ENCODE peak calls at places on chromosomes 11 and 22, in nine cellular contexts. E is lower lobe of right lung, L is sigmoid colon, W is stomach, G is SJSA1, S is neuronal stem cell, D is DND-41, A is tibial artery, M is HCT116. Y is an unnamed sample.

GRCh38 chr22:23098718-23099524 is 28.6 kb downstream of the GNAZ start:
- DNase-seq in S (no peak), W (peak; percentile 85), G (no peak), A (peak; percentile 80), D (no peak), E (no peak), L (peak; percentile 87), M (no peak), Y (no peak)

GRCh38 chr22:38981005-38981658 is 1.0 kb upstream of the APOBEC3B start:
- DNase-seq in M (peak; percentile 37), W (no peak), A (no peak), G (no peak), E (no peak), S (peak; percentile 26), D (no peak), L (no peak), Y (no peak)

GRCh38 chr11:133406493-133406892 is 125.8 kb downstream of the OPCML start:
- DNase-seq in E (no peak), L (no peak), A (no peak), G (no peak), S (no peak), M (no peak), D (no peak), W (no peak), Y (no peak)

GRCh38 chr22:26367402-26368245 is 61.4 kb upstream of the ASPHD2 start:
- DNase-seq in E (no peak), L (no peak), G (peak; percentile 31), D (peak; percentile 62), M (peak; percentile 59), A (no peak), S (peak; percentile 65), W (peak; percentile 41), Y (peak; percentile 29)

GRCh38 chr11:97140885-97141494 is 751.2 kb downstream of the JRKL start:
- DNase-seq in A (no peak), G (peak; percentile 0), L (no peak), D (no peak), W (no peak), S (peak; percentile 17), M (no peak), E (no peak), Y (no peak)

GRCh38 chr11:10414659-10415058 is 40.4 kb upstream of the AMPD3 start:
- DNase-seq in A (peak; percentile 82), W (no peak), S (no peak), L (peak; percentile 80), G (no peak), M (no peak), E (peak; percentile 68), D (peak; percentile 71), Y (no peak)

GRCh38 chr11:126415669-126416420 is 60.4 kb downstream of the ST3GAL4 start:
- DNase-seq in E (peak; percentile 61), M (no peak), A (no peak), W (peak; percentile 49), G (no peak), D (no peak), L (peak; percentile 95), S (no peak), Y (no peak)

GRCh38 chr11:123100378-123101085 is 38.6 kb upstream of the HSPA8 start:
- DNase-seq in M (no peak), A (no peak), G (no peak), D (no peak), S (no peak), W (no peak), E (no peak), L (peak; percentile 80), Y (no peak)

GRCh38 chr11:107457205-107457557 is 444 bp downstream of the CWF19L2 start:
- DNase-seq in A (no peak), E (no peak), G (peak; percentile 0), W (no peak), S (no peak), M (no peak), D (no peak), L (no peak), Y (no peak)

GRCh38 chr11:108647701-108648527 is 17.0 kb upstream of the DDX10 start:
- DNase-seq in D (peak; percentile 72), W (peak; percentile 67), G (peak; percentile 19), M (peak; percentile 69), S (peak; percentile 66), E (peak; percentile 60), A (peak; percentile 85), L (no peak), Y (peak; percentile 33)

GRCh38 chr11:77127969-77128691 is at the start of gene MYO7A:
- DNase-seq in S (peak; percentile 37), W (peak; percentile 56), D (no peak), M (no peak), L (no peak), A (peak; percentile 85), G (peak; percentile 11), E (no peak), Y (no peak)

GRCh38 chr11:36053901-36054300 is 110.0 kb downstream of the LDLRAD3 start:
- DNase-seq in M (no peak), D (no peak), L (no peak), G (no peak), E (no peak), S (no peak), W (no peak), A (no peak), Y (no peak)

GRCh38 chr22:44661070-44661469 is 40.9 kb upstream of the PRR5 start:
- DNase-seq in A (no peak), S (no peak), D (no peak), M (no peak), G (no peak), L (no peak), W (no peak), E (peak; percentile 28), Y (no peak)

GRCh38 chr22:44659140-44659539 is 42.9 kb upstream of the PRR5 start:
- DNase-seq in G (no peak), S (no peak), M (no peak), D (no peak), L (peak; percentile 77), A (no peak), W (no peak), E (peak; percentile 24), Y (no peak)

GRCh38 chr22:44661659-44662569 is 40.1 kb upstream of the PRR5 start:
- DNase-seq in M (no peak), L (peak; percentile 37), D (peak; percentile 41), A (no peak), E (peak; percentile 22), S (no peak), G (no peak), W (no peak), Y (no peak)

GRCh38 chr22:44658371-44658953 is 43.5 kb upstream of the PRR5 start:
- DNase-seq in A (no peak), M (no peak), E (peak; percentile 45), W (no peak), L (peak; percentile 84), S (no peak), G (no peak), D (no peak), Y (no peak)

DNA sequence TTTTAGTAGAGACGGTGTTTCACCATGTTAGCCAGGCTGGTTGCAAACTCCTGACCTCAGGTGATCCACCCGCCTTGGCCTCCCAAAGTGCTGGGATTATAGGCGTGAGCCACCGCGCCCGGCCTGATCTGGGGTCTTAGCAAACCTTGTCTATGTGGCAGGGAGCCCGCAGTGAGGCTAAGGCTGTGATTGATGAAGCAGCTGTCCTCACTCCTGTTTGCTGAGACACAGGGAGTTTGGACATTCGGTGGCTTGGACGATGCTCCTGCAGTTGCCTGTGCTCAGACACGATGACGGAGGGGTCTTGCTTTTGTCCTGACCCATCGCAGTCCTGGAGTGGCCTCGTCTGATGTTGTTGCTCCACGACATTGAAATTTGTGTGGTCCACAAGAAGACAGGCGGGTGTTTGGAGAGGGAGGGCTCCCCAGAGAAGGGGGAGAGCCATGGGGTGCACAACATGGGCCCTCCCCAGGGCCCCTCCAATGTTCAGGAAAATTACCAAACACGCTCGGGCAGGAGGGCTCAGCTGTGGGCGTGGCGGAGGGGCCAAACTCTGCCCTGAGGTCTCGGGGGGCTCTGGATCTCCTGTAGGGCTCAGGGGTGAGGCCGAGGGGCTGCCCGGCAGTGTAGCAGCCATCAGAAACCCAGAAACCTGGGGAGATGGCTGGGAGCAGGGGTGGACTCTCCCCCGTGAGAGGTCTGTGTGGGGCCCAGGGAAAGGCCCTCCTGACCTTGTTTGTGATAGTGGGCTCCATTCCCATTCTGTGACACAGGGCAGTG is 41.8 kb upstream of the PRR5 start:
- DNase-seq in E (no peak), W (no peak), D (no peak), M (no peak), S (no peak), A (no peak), G (no peak), L (peak; percentile 48), Y (no peak)
- H3K4me1 ChIP-seq in E (peaks cover 31% of the 10 kb centered on the region), W (peaks cover 38% of the 10 kb centered on the region), D (peaks cover 4% of the 10 kb centered on the region), M (no peaks in the 10 kb centered on the region), S (peaks cover 10% of the 10 kb centered on the region), A (peaks cover 14% of the 10 kb centered on the region), G (no peaks in the 10 kb centered on the region), L (peaks cover 31% of the 10 kb centered on the region), Y (peaks cover 16% of the 10 kb centered on the region)

GRCh38 chr11:63683133-63683991 is 2.1 kb downstream of the RTN3 start:
- DNase-seq in M (no peak), G (no peak), S (no peak), D (no peak), W (no peak), L (no peak), A (no peak), E (no peak), Y (no peak)
- H3K4me3 ChIP-seq in M (no peak overlapping the region), G (no peak overlapping the region), S (peak overlapping the region; percentile 83), D (peak overlapping the region; percentile 81), W (peak overlapping the region; percentile 84), L (peak overlapping the region; percentile 93), A (peak overlapping the region; percentile 84), E (peak overlapping the region; percentile 72), Y (no peak overlapping the region)

GRCh38 chr11:117023178-117023577 is 75.0 kb downstream of the SIK3 start:
- DNase-seq in A (no peak), M (no peak), G (no peak), L (no peak), W (no peak), D (no peak), E (no peak), S (no peak), Y (no peak)
- H3K27ac ChIP-seq in A (no peak overlapping the region), M (no peak overlapping the region), G (no peak overlapping the region), L (no peak overlapping the region), W (no peak overlapping the region), D (no peak overlapping the region), E (no peak overlapping the region), S (no peak overlapping the region), Y (no peak overlapping the region)

GRCh38 chr11:8722809-8723208 is 40.2 kb downstream of the RPL27A start:
- DNase-seq in L (no peak), E (no peak), S (no peak), G (no peak), M (no peak), W (no peak), A (no peak), D (no peak), Y (no peak)

GRCh38 chr11:8720376-8720775 is 37.8 kb downstream of the RPL27A start:
- DNase-seq in W (peak; percentile 40), D (no peak), M (no peak), L (no peak), S (no peak), A (no peak), E (no peak), G (no peak), Y (no peak)

GRCh38 chr11:8721740-8722139 is 39.1 kb downstream of the RPL27A start:
- DNase-seq in W (no peak), G (no peak), L (no peak), S (no peak), E (no peak), D (no peak), M (no peak), A (no peak), Y (no peak)

GRCh38 chr11:8720868-8721739 is 38.5 kb downstream of the RPL27A start:
- DNase-seq in S (no peak), D (no peak), G (no peak), E (no peak), M (peak; percentile 44), W (peak; percentile 73), A (no peak), L (no peak), Y (no peak)

GRCh38 chr11:8722156-8722555 is 39.6 kb downstream of the RPL27A start:
- DNase-seq in W (no peak), G (no peak), S (no peak), D (no peak), A (no peak), E (no peak), L (peak; percentile 79), M (no peak), Y (no peak)
- H3K4me1 ChIP-seq in W (peaks cover 75% of the 10 kb centered on the region), G (peaks cover 49% of the 10 kb centered on the region), S (peaks cover 13% of the 10 kb centered on the region), D (no peaks in the 10 kb centered on the region), A (peaks cover 73% of the 10 kb centered on the region), E (peaks cover 61% of the 10 kb centered on the region), L (peaks cover 86% of the 10 kb centered on the region), M (peaks cover 49% of the 10 kb centered on the region), Y (no peaks in the 10 kb centered on the region)